ENCODE peak calls at places on chromosome 4, in eight cellular contexts. K is NCI-H774; E is CD4-positive, alpha-beta T cell; Y is ELR; Z is activated CD4-positive, alpha-beta T cell treated with anti-CD3 and anti-CD28 coated beads for 4 hours; S is SW480; J is activated naive CD4-positive, alpha-beta T cell; A is GM12865. C is an unnamed sample.

GRCh38 chr4:133152330-133152791 is 3.3 kb downstream of the PCDH10 start:
- DNase-seq in K (no peak), E (no peak), Y (peak; percentile 38), Z (no peak), S (no peak), J (no peak), A (no peak), C (no peak)

GRCh38 chr4:82372502-82372873 is 1.3 kb downstream of the HNRNPD start:
- DNase-seq in K (no peak), E (no peak), Y (peak; percentile 61), Z (peak; percentile 34), S (peak; percentile 45), J (no peak), A (peak; percentile 58), C (peak; percentile 46)

GRCh38 chr4:159049780-159050375 is 53.0 kb upstream of the RAPGEF2 start:
- DNase-seq in K (no peak), E (no peak), Y (no peak), Z (no peak), S (no peak), J (no peak), A (no peak), C (no peak)

GRCh38 chr4:134906404-134907023 is 704.9 kb upstream of the PABPC4L start:
- DNase-seq in K (no peak), E (no peak), Y (peak; percentile 40), Z (no peak), S (no peak), J (no peak), A (no peak), C (peak; percentile 18)

GRCh38 chr4:139419388-139419914 is 34.5 kb upstream of the RAB33B start:
- DNase-seq in K (no peak), E (no peak), Y (peak; percentile 47), Z (no peak), S (no peak), J (no peak), A (peak; percentile 31), C (peak; percentile 52)

GRCh38 chr4:102598759-102599379 is 97.7 kb downstream of the NFKB1 start:
- DNase-seq in K (no peak), E (no peak), Y (no peak), Z (no peak), S (no peak), J (no peak), A (peak; percentile 47), C (no peak)

GRCh38 chr4:12636191-12636590 is 847.9 kb downstream of the RAB28 start:
- DNase-seq in K (no peak), E (no peak), Y (no peak), Z (no peak), S (no peak), J (no peak), A (no peak), C (no peak)

GRCh38 chr4:24102621-24103020 is 212.8 kb upstream of the PPARGC1A start:
- DNase-seq in K (no peak), E (no peak), Y (no peak), Z (no peak), S (no peak), J (no peak), A (no peak), C (no peak)

GRCh38 chr4:146855761-146856160 is 89.9 kb downstream of the TTC29 start:
- DNase-seq in K (no peak), E (no peak), Y (no peak), Z (no peak), S (no peak), J (no peak), A (no peak), C (no peak)

GRCh38 chr4:53307819-53308773 is 57.8 kb downstream of the SCFD2 start:
- DNase-seq in K (no peak), E (no peak), Y (no peak), Z (no peak), S (no peak), J (no peak), A (peak; percentile 47), C (no peak)

GRCh38 chr4:70473691-70474090 is 1.7 kb downstream of the MUC7 start:
- DNase-seq in K (no peak), E (no peak), Y (peak; percentile 85), Z (no peak), S (no peak), J (no peak), A (no peak), C (peak; percentile 18)

GRCh38 chr4:714087-714486 is 8.5 kb downstream of the PCGF3 start:
- DNase-seq in K (no peak), E (no peak), Y (no peak), Z (no peak), S (no peak), J (no peak), A (no peak), C (no peak)

GRCh38 chr4:71262161-71262560 is 76.7 kb upstream of the SLC4A4 start:
- DNase-seq in K (no peak), E (no peak), Y (peak; percentile 44), Z (no peak), S (no peak), J (no peak), A (no peak), C (peak; percentile 74)

GRCh38 chr4:76430519-76431388 is 4.3 kb upstream of the SHROOM3 start:
- DNase-seq in K (peak; percentile 39), E (no peak), Y (peak; percentile 71), Z (no peak), S (peak; percentile 52), J (no peak), A (peak; percentile 64), C (peak; percentile 58)

GRCh38 chr4:107600993-107601392 is 119.0 kb downstream of the PAPSS1 start:
- DNase-seq in K (no peak), E (no peak), Y (no peak), Z (no peak), S (no peak), J (no peak), A (no peak), C (no peak)

GRCh38 chr4:97912151-97912550 is 231.1 kb downstream of the STPG2 start:
- DNase-seq in K (no peak), E (no peak), Y (no peak), Z (no peak), S (no peak), J (no peak), A (no peak), C (no peak)

GRCh38 chr4:129179276-129179675 is 83.3 kb downstream of the C4orf33 start:
- DNase-seq in K (no peak), E (no peak), Y (no peak), Z (no peak), S (no peak), J (no peak), A (no peak), C (no peak)

GRCh38 chr4:152643153-152644035 is 36.4 kb downstream of the TMEM154 start:
- DNase-seq in K (no peak), E (no peak), Y (no peak), Z (no peak), S (no peak), J (no peak), A (peak; percentile 89), C (no peak)

GRCh38 chr4:71974681-71975080 is 57.1 kb upstream of the NPFFR2 start:
- DNase-seq in K (no peak), E (no peak), Y (peak; percentile 71), Z (no peak), S (peak; percentile 2), J (no peak), A (no peak), C (peak; percentile 41)

GRCh38 chr4:81601270-81601694 is 129.6 kb upstream of the RASGEF1B start:
- DNase-seq in K (no peak), E (no peak), Y (no peak), Z (no peak), S (no peak), J (no peak), A (no peak), C (no peak)

GRCh38 chr4:8591626-8592365 is 769 bp upstream of the CPZ start:
- DNase-seq in K (no peak), E (no peak), Y (no peak), Z (no peak), S (no peak), J (no peak), A (no peak), C (no peak)

GRCh38 chr4:116733368-116733767 is 352.0 kb downstream of the TRAM1L1 start:
- DNase-seq in K (no peak), E (no peak), Y (no peak), Z (no peak), S (no peak), J (no peak), A (no peak), C (no peak)

GRCh38 chr4:25862411-25863346 is at the start of gene SEL1L3:
- DNase-seq in K (peak; percentile 35), E (no peak), Y (no peak), Z (peak; percentile 62), S (peak; percentile 69), J (peak; percentile 21), A (no peak), C (no peak)

GRCh38 chr4:155481150-155481549 is 104.4 kb upstream of the MAP9 start:
- DNase-seq in K (no peak), E (no peak), Y (no peak), Z (no peak), S (no peak), J (no peak), A (no peak), C (no peak)

GRCh38 chr4:3675251-3676115 is 90.7 kb upstream of the ADRA2C start:
- DNase-seq in K (no peak), E (no peak), Y (no peak), Z (no peak), S (no peak), J (no peak), A (no peak), C (no peak)

GRCh38 chr4:74097631-74098550 is 1.1 kb downstream of the CXCL2 start:
- DNase-seq in K (no peak), E (no peak), Y (peak; percentile 33), Z (no peak), S (no peak), J (no peak), A (no peak), C (no peak)

GRCh38 chr4:99868126-99868596 is 26.1 kb downstream of the LAMTOR3 start:
- DNase-seq in K (no peak), E (no peak), Y (peak; percentile 33), Z (no peak), S (no peak), J (no peak), A (no peak), C (peak; percentile 29)

GRCh38 chr4:37653601-37654000 is 32.6 kb downstream of the RELL1 start:
- DNase-seq in K (no peak), E (no peak), Y (peak; percentile 88), Z (no peak), S (no peak), J (no peak), A (no peak), C (peak; percentile 90)

GRCh38 chr4:10701702-10702460 is 17.3 kb upstream of the CLNK start:
- DNase-seq in K (no peak), E (no peak), Y (peak; percentile 66), Z (no peak), S (peak; percentile 21), J (no peak), A (no peak), C (peak; percentile 56)

GRCh38 chr4:1871471-1872021 is 353 bp downstream of the NSD2 start:
- DNase-seq in K (peak; percentile 36), E (no peak), Y (peak; percentile 42), Z (no peak), S (peak; percentile 31), J (no peak), A (no peak), C (peak; percentile 28)

GRCh38 chr4:23993373-23993772 is 103.5 kb upstream of the PPARGC1A start:
- DNase-seq in K (no peak), E (no peak), Y (no peak), Z (no peak), S (no peak), J (no peak), A (peak; percentile 27), C (no peak)

GRCh38 chr4:46124773-46125172 is 919 bp upstream of the GABRG1 start:
- DNase-seq in K (peak; percentile 54), E (no peak), Y (no peak), Z (no peak), S (no peak), J (no peak), A (no peak), C (no peak)

GRCh38 chr4:112214397-112215264 is 17.0 kb upstream of the AP1AR start:
- DNase-seq in K (no peak), E (no peak), Y (peak; percentile 68), Z (no peak), S (peak; percentile 36), J (no peak), A (no peak), C (peak; percentile 40)

GRCh38 chr4:185634066-185634652 is 98.9 kb upstream of the PDLIM3 start:
- DNase-seq in K (no peak), E (no peak), Y (peak; percentile 3), Z (no peak), S (no peak), J (no peak), A (peak; percentile 44), C (no peak)

C was measured in M059J.